ENCODE peak calls at places on chromosome 17, in seven cellular contexts. One of them, this sample, is unnamed. For H3K36me3 and H3K4me1, the result is how much of the 10 kb centered on the place peaks cover.

GRCh38 chr17:71413935-71414334 is 706.9 kb upstream of the SOX9 start:
- DNase-seq in heart left ventricle: no peak
- DNase-seq in small intestine: no peak
- DNase-seq in CD8-positive, alpha-beta T cell: no peak
- DNase-seq in IMR-90: no peak
- DNase-seq in BE2C: no peak
- DNase-seq in heart right ventricle: no peak
- DNase-seq in this sample: no peak

GRCh38 chr17:58789160-58789559 is 33.5 kb downstream of the PPM1E start:
- DNase-seq in CD8-positive, alpha-beta T cell: no peak
- DNase-seq in heart left ventricle: no peak
- DNase-seq in BE2C: no peak
- DNase-seq in small intestine: no peak
- DNase-seq in IMR-90: no peak
- DNase-seq in heart right ventricle: no peak
- DNase-seq in this sample: no peak

GRCh38 chr17:42155614-42156045 is 841 bp upstream of the RAB5C start:
- DNase-seq in heart left ventricle: no peak
- DNase-seq in IMR-90: no peak
- DNase-seq in BE2C: no peak
- DNase-seq in CD8-positive, alpha-beta T cell: no peak
- DNase-seq in heart right ventricle: no peak
- DNase-seq in small intestine: no peak
- DNase-seq in this sample: no peak

GRCh38 chr17:19727466-19728113 is 11.2 kb upstream of the SLC47A2 start:
- DNase-seq in IMR-90: peak
- DNase-seq in CD8-positive, alpha-beta T cell: no peak
- DNase-seq in heart left ventricle: peak
- DNase-seq in BE2C: no peak
- DNase-seq in small intestine: no peak
- DNase-seq in heart right ventricle: no peak
- DNase-seq in this sample: no peak

GRCh38 chr17:72111374-72111773 is 9.4 kb upstream of the SOX9 start:
- DNase-seq in small intestine: no peak
- DNase-seq in BE2C: peak
- DNase-seq in CD8-positive, alpha-beta T cell: no peak
- DNase-seq in heart right ventricle: no peak
- DNase-seq in IMR-90: no peak
- DNase-seq in heart left ventricle: no peak
- DNase-seq in this sample: no peak

GRCh38 chr17:71304498-71305158 is 816.2 kb upstream of the SOX9 start:
- DNase-seq in BE2C: peak
- DNase-seq in IMR-90: no peak
- DNase-seq in small intestine: no peak
- DNase-seq in heart left ventricle: no peak
- DNase-seq in heart right ventricle: no peak
- DNase-seq in CD8-positive, alpha-beta T cell: no peak
- DNase-seq in this sample: no peak

GRCh38 chr17:4706121-4706520 is 2.2 kb upstream of the PELP1 start:
- DNase-seq in BE2C: no peak
- DNase-seq in CD8-positive, alpha-beta T cell: no peak
- DNase-seq in heart left ventricle: no peak
- DNase-seq in small intestine: no peak
- DNase-seq in IMR-90: peak
- DNase-seq in heart right ventricle: no peak
- DNase-seq in this sample: no peak

GRCh38 chr17:58200024-58200633 is 7.6 kb downstream of the EPX start:
- DNase-seq in heart right ventricle: peak
- DNase-seq in IMR-90: peak
- DNase-seq in CD8-positive, alpha-beta T cell: peak
- DNase-seq in small intestine: peak
- DNase-seq in heart left ventricle: no peak
- DNase-seq in BE2C: peak
- DNase-seq in this sample: peak

GRCh38 chr17:9644910-9645751 is at the start of gene USP43:
- DNase-seq in CD8-positive, alpha-beta T cell: no peak
- DNase-seq in heart right ventricle: no peak
- DNase-seq in IMR-90: no peak
- DNase-seq in BE2C: no peak
- DNase-seq in heart left ventricle: no peak
- DNase-seq in small intestine: peak
- DNase-seq in this sample: peak

GRCh38 chr17:75995385-75995925 is 5.2 kb upstream of the CDK3 start:
- DNase-seq in heart left ventricle: no peak
- DNase-seq in CD8-positive, alpha-beta T cell: no peak
- DNase-seq in BE2C: no peak
- DNase-seq in IMR-90: no peak
- DNase-seq in heart right ventricle: no peak
- DNase-seq in small intestine: peak
- DNase-seq in this sample: no peak

GRCh38 chr17:43949777-43950176 is 4.0 kb downstream of the PYY start:
- DNase-seq in BE2C: no peak
- DNase-seq in small intestine: peak
- DNase-seq in heart left ventricle: no peak
- DNase-seq in heart right ventricle: no peak
- DNase-seq in CD8-positive, alpha-beta T cell: no peak
- DNase-seq in IMR-90: no peak
- DNase-seq in this sample: no peak

GRCh38 chr17:40555296-40556190 is 9.7 kb downstream of the CCR7 start:
- DNase-seq in CD8-positive, alpha-beta T cell: no peak
- DNase-seq in heart left ventricle: no peak
- DNase-seq in heart right ventricle: no peak
- DNase-seq in BE2C: no peak
- DNase-seq in small intestine: no peak
- DNase-seq in IMR-90: no peak
- DNase-seq in this sample: no peak

GRCh38 chr17:9162275-9162985 is 141.1 kb downstream of the NTN1 start:
- DNase-seq in heart right ventricle: no peak
- DNase-seq in CD8-positive, alpha-beta T cell: no peak
- DNase-seq in heart left ventricle: no peak
- DNase-seq in BE2C: no peak
- DNase-seq in small intestine: no peak
- DNase-seq in IMR-90: no peak
- DNase-seq in this sample: no peak

GRCh38 chr17:72492494-72492893 is 371.7 kb downstream of the SOX9 start:
- DNase-seq in small intestine: no peak
- DNase-seq in heart left ventricle: no peak
- DNase-seq in IMR-90: no peak
- DNase-seq in CD8-positive, alpha-beta T cell: no peak
- DNase-seq in BE2C: no peak
- DNase-seq in heart right ventricle: no peak
- DNase-seq in this sample: no peak

GRCh38 chr17:71360301-71360700 is 760.5 kb upstream of the SOX9 start:
- DNase-seq in BE2C: no peak
- DNase-seq in heart left ventricle: no peak
- DNase-seq in IMR-90: peak
- DNase-seq in small intestine: no peak
- DNase-seq in heart right ventricle: no peak
- DNase-seq in CD8-positive, alpha-beta T cell: no peak
- DNase-seq in this sample: no peak

GRCh38 chr17:77666881-77667395 is 291.6 kb upstream of the TNRC6C start:
- DNase-seq in heart left ventricle: no peak
- DNase-seq in BE2C: no peak
- DNase-seq in IMR-90: no peak
- DNase-seq in heart right ventricle: no peak
- DNase-seq in CD8-positive, alpha-beta T cell: peak
- DNase-seq in small intestine: peak
- DNase-seq in this sample: no peak

GRCh38 chr17:65332375-65332774 is 195.2 kb downstream of the RGS9 start:
- DNase-seq in small intestine: no peak
- DNase-seq in IMR-90: peak
- DNase-seq in heart left ventricle: no peak
- DNase-seq in heart right ventricle: no peak
- DNase-seq in BE2C: no peak
- DNase-seq in CD8-positive, alpha-beta T cell: no peak
- DNase-seq in this sample: no peak

GRCh38 chr17:49505854-49506253 is 10.8 kb downstream of the NGFR start:
- DNase-seq in IMR-90: no peak
- DNase-seq in BE2C: no peak
- DNase-seq in CD8-positive, alpha-beta T cell: no peak
- DNase-seq in small intestine: no peak
- DNase-seq in heart left ventricle: no peak
- DNase-seq in heart right ventricle: peak
- DNase-seq in this sample: no peak

GRCh38 chr17:56880571-56880970 is 33.3 kb downstream of the TRIM25 start:
- DNase-seq in heart left ventricle: no peak
- DNase-seq in IMR-90: no peak
- DNase-seq in CD8-positive, alpha-beta T cell: no peak
- DNase-seq in small intestine: no peak
- DNase-seq in heart right ventricle: no peak
- DNase-seq in BE2C: no peak
- DNase-seq in this sample: no peak

GRCh38 chr17:81537856-81538555 is 9.8 kb downstream of the FSCN2 start:
- DNase-seq in BE2C: peak
- DNase-seq in heart right ventricle: no peak
- DNase-seq in small intestine: no peak
- DNase-seq in heart left ventricle: no peak
- DNase-seq in CD8-positive, alpha-beta T cell: no peak
- DNase-seq in IMR-90: no peak
- DNase-seq in this sample: no peak

GRCh38 chr17:32541640-32542039 is 54.8 kb downstream of the CDK5R1 start:
- DNase-seq in small intestine: no peak
- DNase-seq in heart right ventricle: no peak
- DNase-seq in IMR-90: no peak
- DNase-seq in BE2C: no peak
- DNase-seq in heart left ventricle: no peak
- DNase-seq in CD8-positive, alpha-beta T cell: no peak
- DNase-seq in this sample: no peak

GRCh38 chr17:8068736-8069586 is 18.6 kb downstream of the ALOX12B start:
- DNase-seq in heart right ventricle: peak
- DNase-seq in heart left ventricle: peak
- DNase-seq in CD8-positive, alpha-beta T cell: no peak
- DNase-seq in IMR-90: no peak
- DNase-seq in small intestine: peak
- DNase-seq in BE2C: no peak
- DNase-seq in this sample: peak

GRCh38 chr17:46042248-46042647 is 43.2 kb downstream of the STH start:
- DNase-seq in heart left ventricle: no peak
- DNase-seq in heart right ventricle: no peak
- DNase-seq in small intestine: peak
- DNase-seq in IMR-90: no peak
- DNase-seq in CD8-positive, alpha-beta T cell: no peak
- DNase-seq in BE2C: no peak
- DNase-seq in this sample: no peak
- H3K36me3 ChIP-seq in heart left ventricle: under half
- H3K36me3 ChIP-seq in heart right ventricle: under half
- H3K36me3 ChIP-seq in small intestine: under half
- H3K36me3 ChIP-seq in IMR-90: under half
- H3K36me3 ChIP-seq in CD8-positive, alpha-beta T cell: half or more
- H3K36me3 ChIP-seq in BE2C: half or more
- H3K36me3 ChIP-seq in this sample: under half

GRCh38 chr17:79788989-79789942 is 7.6 kb downstream of the CBX8 start:
- DNase-seq in heart left ventricle: no peak
- DNase-seq in IMR-90: no peak
- DNase-seq in BE2C: no peak
- DNase-seq in small intestine: no peak
- DNase-seq in CD8-positive, alpha-beta T cell: no peak
- DNase-seq in heart right ventricle: no peak
- DNase-seq in this sample: no peak
- H3K4me3 ChIP-seq in heart left ventricle: peak
- H3K4me3 ChIP-seq in IMR-90: no peak
- H3K4me3 ChIP-seq in BE2C: no peak
- H3K4me3 ChIP-seq in small intestine: no peak
- H3K4me3 ChIP-seq in CD8-positive, alpha-beta T cell: no peak
- H3K4me3 ChIP-seq in heart right ventricle: peak
- H3K4me3 ChIP-seq in this sample: no peak

GRCh38 chr17:50953518-50953830 is 87.3 kb upstream of the TOB1 start:
- DNase-seq in CD8-positive, alpha-beta T cell: no peak
- DNase-seq in small intestine: no peak
- DNase-seq in BE2C: peak
- DNase-seq in heart right ventricle: no peak
- DNase-seq in IMR-90: no peak
- DNase-seq in heart left ventricle: no peak
- DNase-seq in this sample: no peak

GRCh38 chr17:50955667-50956120 is 89.5 kb upstream of the TOB1 start:
- DNase-seq in heart left ventricle: no peak
- DNase-seq in BE2C: peak
- DNase-seq in CD8-positive, alpha-beta T cell: no peak
- DNase-seq in IMR-90: no peak
- DNase-seq in small intestine: no peak
- DNase-seq in heart right ventricle: no peak
- DNase-seq in this sample: peak

GRCh38 chr17:50953831-50954601 is 87.9 kb upstream of the TOB1 start:
- DNase-seq in BE2C: peak
- DNase-seq in CD8-positive, alpha-beta T cell: no peak
- DNase-seq in IMR-90: peak
- DNase-seq in heart left ventricle: peak
- DNase-seq in small intestine: peak
- DNase-seq in heart right ventricle: peak
- DNase-seq in this sample: no peak

GRCh38 chr17:50955160-50955559 is 89.0 kb upstream of the TOB1 start:
- DNase-seq in BE2C: no peak
- DNase-seq in heart right ventricle: no peak
- DNase-seq in CD8-positive, alpha-beta T cell: no peak
- DNase-seq in small intestine: no peak
- DNase-seq in heart left ventricle: no peak
- DNase-seq in IMR-90: no peak
- DNase-seq in this sample: peak

GRCh38 chr17:50954641-50955121 is 88.5 kb upstream of the TOB1 start:
- DNase-seq in small intestine: no peak
- DNase-seq in IMR-90: no peak
- DNase-seq in BE2C: no peak
- DNase-seq in heart right ventricle: no peak
- DNase-seq in CD8-positive, alpha-beta T cell: no peak
- DNase-seq in heart left ventricle: no peak
- DNase-seq in this sample: no peak
- H3K4me1 ChIP-seq in small intestine: under half
- H3K4me1 ChIP-seq in IMR-90: under half
- H3K4me1 ChIP-seq in BE2C: half or more
- H3K4me1 ChIP-seq in heart right ventricle: under half
- H3K4me1 ChIP-seq in CD8-positive, alpha-beta T cell: under half
- H3K4me1 ChIP-seq in heart left ventricle: half or more
- H3K4me1 ChIP-seq in this sample: under half

GRCh38 chr17:11493947-11494346 is 104.3 kb upstream of the DNAH9 start:
- DNase-seq in CD8-positive, alpha-beta T cell: no peak
- DNase-seq in small intestine: no peak
- DNase-seq in IMR-90: no peak
- DNase-seq in BE2C: no peak
- DNase-seq in heart left ventricle: no peak
- DNase-seq in heart right ventricle: no peak
- DNase-seq in this sample: no peak
- H3K36me3 ChIP-seq in CD8-positive, alpha-beta T cell: under half
- H3K36me3 ChIP-seq in small intestine: under half
- H3K36me3 ChIP-seq in IMR-90: under half
- H3K36me3 ChIP-seq in BE2C: under half
- H3K36me3 ChIP-seq in heart left ventricle: under half
- H3K36me3 ChIP-seq in heart right ventricle: under half
- H3K36me3 ChIP-seq in this sample: under half

GRCh38 chr17:68029512-68030215 is 5.9 kb upstream of the KPNA2 start:
- DNase-seq in small intestine: no peak
- DNase-seq in IMR-90: no peak
- DNase-seq in heart left ventricle: no peak
- DNase-seq in heart right ventricle: no peak
- DNase-seq in BE2C: no peak
- DNase-seq in CD8-positive, alpha-beta T cell: no peak
- DNase-seq in this sample: no peak
- H3K4me3 ChIP-seq in small intestine: no peak
- H3K4me3 ChIP-seq in IMR-90: no peak
- H3K4me3 ChIP-seq in heart left ventricle: no peak
- H3K4me3 ChIP-seq in heart right ventricle: no peak
- H3K4me3 ChIP-seq in BE2C: no peak
- H3K4me3 ChIP-seq in CD8-positive, alpha-beta T cell: no peak
- H3K4me3 ChIP-seq in this sample: no peak